ENCODE peak calls at places on chromosome 6, in four cellular contexts. D, E, M and G are unnamed samples. For H3K9me2 and H3F3A, the result is how much of the 10 kb centered on the place peaks cover.

GRCh38 chr6:135323202-135323668 is 142.1 kb downstream of the MYB start:
- DNase-seq in D (no peak), E (no peak), M (peak), G (no peak)

GRCh38 chr6:1485678-1486077 is 96.3 kb downstream of the FOXF2 start:
- DNase-seq in D (peak), E (peak), M (no peak), G (peak)

GRCh38 chr6:25435397-25435985 is 156.3 kb downstream of the CARMIL1 start:
- DNase-seq in D (no peak), E (no peak), M (no peak), G (no peak)

GRCh38 chr6:98841589-98842488 is 7.5 kb downstream of the POU3F2 start:
- DNase-seq in D (no peak), E (no peak), M (no peak), G (no peak)

GRCh38 chr6:33252758-33253157 is 18.9 kb downstream of the VPS52 start:
- DNase-seq in D (peak), E (no peak), M (no peak), G (no peak)

GRCh38 chr6:23478324-23478723 is 647.7 kb upstream of the NRSN1 start:
- DNase-seq in D (no peak), E (no peak), M (no peak), G (no peak)

GRCh38 chr6:144252289-144252688 is 32.8 kb upstream of the UTRN start:
- DNase-seq in D (peak), E (no peak), M (no peak), G (no peak)

GRCh38 chr6:30687659-30688431 is 1.4 kb upstream of the PPP1R18 start:
- DNase-seq in D (peak), E (peak), M (no peak), G (peak)

GRCh38 chr6:146891615-146892265 is 293.0 kb downstream of the ADGB start:
- DNase-seq in D (peak), E (no peak), M (no peak), G (no peak)

GRCh38 chr6:124522335-124522734 is 439.9 kb upstream of the RNF217 start:
- DNase-seq in D (no peak), E (no peak), M (no peak), G (no peak)

GRCh38 chr6:136668571-136668970 is 118.3 kb upstream of the MAP7 start:
- DNase-seq in D (no peak), E (no peak), M (no peak), G (no peak)

GRCh38 chr6:85641916-85642773 is 541 bp downstream of the SYNCRIP start:
- DNase-seq in D (peak), E (peak), M (peak), G (no peak)

GRCh38 chr6:28225056-28225834 is at the start of gene ZSCAN9:
- DNase-seq in D (peak), E (peak), M (peak), G (peak)

GRCh38 chr6:170295519-170296422 is 4.9 kb upstream of the DLL1 start:
- DNase-seq in D (peak), E (peak), M (peak), G (no peak)

GRCh38 chr6:82138075-82138791 is 109.3 kb downstream of the IBTK start:
- DNase-seq in D (peak), E (no peak), M (no peak), G (no peak)

GRCh38 chr6:154479388-154480143 is 30.9 kb downstream of the CNKSR3 start:
- DNase-seq in D (peak), E (no peak), M (no peak), G (no peak)

GRCh38 chr6:424741-425417 is 33.3 kb downstream of the IRF4 start:
- DNase-seq in D (no peak), E (no peak), M (no peak), G (no peak)

GRCh38 chr6:39892490-39893129 is 41.7 kb downstream of the MOCS1 start:
- DNase-seq in D (peak), E (peak), M (peak), G (peak)

GRCh38 chr6:159899994-159900745 is 9.4 kb downstream of the MAS1 start:
- DNase-seq in D (peak), E (peak), M (no peak), G (no peak)

GRCh38 chr6:108581237-108581931 is 20.7 kb downstream of the FOXO3 start:
- DNase-seq in D (peak), E (peak), M (peak), G (peak)

GRCh38 chr6:99346595-99346994 is 2.9 kb downstream of the FAXC start:
- DNase-seq in D (no peak), E (no peak), M (no peak), G (no peak)

GRCh38 chr6:39893286-39893685 is 41.0 kb downstream of the MOCS1 start:
- DNase-seq in D (no peak), E (no peak), M (no peak), G (no peak)

GRCh38 chr6:6600865-6601264 is 12.3 kb downstream of the LY86 start:
- DNase-seq in D (no peak), E (peak), M (no peak), G (peak)

GRCh38 chr6:70421509-70421908 is 8.2 kb downstream of the FAM135A start:
- DNase-seq in D (no peak), E (no peak), M (no peak), G (no peak)

GRCh38 chr6:2158596-2159271 is 86.7 kb downstream of the GMDS start:
- DNase-seq in D (peak), E (peak), M (no peak), G (no peak)

GRCh38 chr6:27312146-27312949 is at the start of gene POM121L2:
- DNase-seq in D (peak), E (peak), M (peak), G (peak)

GRCh38 chr6:114216789-114217467 is 125.9 kb downstream of the HS3ST5 start:
- DNase-seq in D (no peak), E (no peak), M (no peak), G (no peak)

GRCh38 chr6:82040405-82041221 is 206.9 kb downstream of the IBTK start:
- DNase-seq in D (peak), E (peak), M (peak), G (peak)

GRCh38 chr6:107763959-107764358 is 60.2 kb downstream of the SCML4 start:
- DNase-seq in D (peak), E (no peak), M (no peak), G (no peak)

GRCh38 chr6:56101141-56101553 is 146.2 kb downstream of the COL21A1 start:
- DNase-seq in D (peak), E (peak), M (no peak), G (peak)

GRCh38 chr6:133436652-133437051 is 195.5 kb downstream of the EYA4 start:
- DNase-seq in D (peak), E (peak), M (no peak), G (no peak)

GRCh38 chr6:44251576-44252524 is 4.9 kb downstream of the HSP90AB1 start:
- DNase-seq in D (no peak), E (no peak), M (no peak), G (no peak)

GRCh38 chr6:7107578-7108195 is at the start of gene RREB1:
- DNase-seq in D (peak), E (peak), M (peak), G (no peak)

GRCh38 chr6:18585032-18585573 is 198.0 kb downstream of the RNF144B start:
- DNase-seq in D (peak), E (peak), M (no peak), G (peak)

GRCh38 chr6:97361286-97361685 is 78.3 kb upstream of the MMS22L start:
- DNase-seq in D (peak), E (peak), M (no peak), G (no peak)

GRCh38 chr6:84860493-84860892 is 96.1 kb upstream of the TBX18 start:
- DNase-seq in D (no peak), E (no peak), M (no peak), G (no peak)

GRCh38 chr6:107600936-107601335 is 111.0 kb downstream of the SOBP start:
- DNase-seq in D (peak), E (peak), M (no peak), G (peak)

GRCh38 chr6:35777356-35778102 is 1.1 kb downstream of the CLPSL2 start:
- DNase-seq in D (no peak), E (no peak), M (no peak), G (peak)

GRCh38 chr6:35771343-35771627 is 5.1 kb upstream of the CLPSL2 start:
- DNase-seq in D (no peak), E (no peak), M (no peak), G (no peak)

GRCh38 chr6:35776364-35777215 is at the start of gene CLPSL2:
- DNase-seq in D (peak), E (peak), M (no peak), G (peak)

GRCh38 chr6:35775031-35775430 is 1.4 kb upstream of the CLPSL2 start:
- DNase-seq in D (no peak), E (no peak), M (no peak), G (no peak)

DNA sequence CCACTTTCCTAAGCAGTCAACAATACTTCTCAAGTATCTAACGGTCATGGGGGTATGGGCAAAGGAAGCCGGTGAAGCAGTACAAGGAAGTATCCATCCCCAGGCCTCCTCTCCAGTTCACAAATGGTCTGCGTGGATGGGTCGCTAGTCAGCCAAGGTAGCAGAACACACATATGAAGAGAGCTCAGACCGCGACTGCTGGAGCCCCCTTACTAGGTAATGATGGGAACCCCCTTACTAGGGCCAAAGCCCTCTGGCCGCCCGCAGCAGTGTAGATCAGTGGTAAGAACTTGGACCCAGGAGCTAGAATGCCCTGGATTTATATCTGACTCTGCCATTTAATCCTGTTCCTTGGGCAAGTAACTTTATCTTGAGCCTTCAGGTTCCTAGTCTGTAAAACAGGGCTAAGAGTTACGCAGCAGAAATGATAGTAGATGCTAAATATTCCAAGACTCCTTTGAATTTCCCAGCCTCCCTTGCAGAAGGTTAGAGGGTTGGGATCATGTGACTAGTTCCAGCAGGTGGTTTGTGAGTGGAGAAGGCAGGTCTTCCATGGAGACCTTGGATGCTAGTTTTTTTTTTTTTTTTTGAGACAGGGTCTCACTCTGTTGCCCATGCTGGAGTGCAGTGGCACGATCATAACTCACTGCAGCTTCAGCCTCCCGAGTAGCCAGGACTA is 2.1 kb upstream of the CLPSL2 start:
- DNase-seq in D (no peak), E (no peak), M (no peak), G (no peak)
- H3K4me2 ChIP-seq in D (no peak), E (no peak), M (no peak), G (no peak)

GRCh38 chr6:32183483-32184083 is 470 bp downstream of the AGER start:
- DNase-seq in D (no peak), E (no peak), M (no peak), G (no peak)
- H3K9me2 ChIP-seq in D (under half), E (under half), M (under half), G (under half)

GRCh38 chr6:87932361-87932760 is 115.3 kb upstream of the SPACA1 start:
- DNase-seq in D (no peak), E (no peak), M (no peak), G (no peak)
- H3F3A ChIP-seq in D (under half), E (under half), M (under half), G (under half)

GRCh38 chr6:106064766-106065165 is 21.4 kb upstream of the PRDM1 start:
- DNase-seq in D (peak), E (no peak), M (no peak), G (no peak)

GRCh38 chr6:106060167-106060566 is 26.0 kb upstream of the PRDM1 start:
- DNase-seq in D (no peak), E (no peak), M (no peak), G (no peak)

GRCh38 chr6:106063448-106063850 is 22.7 kb upstream of the PRDM1 start:
- DNase-seq in D (peak), E (peak), M (no peak), G (no peak)

GRCh38 chr6:106066984-106067383 is 19.2 kb upstream of the PRDM1 start:
- DNase-seq in D (no peak), E (no peak), M (no peak), G (no peak)

GRCh38 chr6:106064103-106064502 is 22.0 kb upstream of the PRDM1 start:
- DNase-seq in D (peak), E (peak), M (no peak), G (no peak)
- H3K4me2 ChIP-seq in D (peak), E (no peak), M (no peak), G (no peak)